ENCODE peak calls at places on chromosomes 5 and 9, in six cellular contexts. P is neural crest cell, K is H9, B is IMR-90, V is pancreas, W is breast epithelium. O is an unnamed sample.

GRCh38 chr9:114852050-114852594 is 46.3 kb upstream of the TNFSF15 start:
- DNase-seq in K (no peak), B (peak; percentile 64), P (no peak), V (no peak), W (no peak), O (no peak)

GRCh38 chr9:16417101-16417500 is 453.4 kb downstream of the BNC2 start:
- DNase-seq in V (no peak), B (peak; percentile 96), W (no peak), K (no peak), P (no peak), O (no peak)

GRCh38 chr5:174235993-174236528 is 190.6 kb downstream of the NSG2 start:
- DNase-seq in B (no peak), K (no peak), P (no peak), V (no peak), W (no peak), O (no peak)

GRCh38 chr5:383621-384020 is 59.4 kb upstream of the EXOC3 start:
- DNase-seq in W (no peak), K (no peak), V (no peak), B (no peak), P (no peak), O (no peak)

GRCh38 chr5:170312666-170313065 is 15.1 kb upstream of the LCP2 start:
- DNase-seq in V (no peak), W (no peak), K (no peak), B (peak; percentile 3), P (no peak), O (no peak)

GRCh38 chr9:71668717-71669116 is 99.6 kb downstream of the CEMIP2 start:
- DNase-seq in K (no peak), B (no peak), P (no peak), V (no peak), W (no peak), O (no peak)

GRCh38 chr9:96253059-96253696 is 48.8 kb downstream of the HSD17B3 start:
- DNase-seq in K (no peak), W (no peak), V (no peak), B (no peak), P (no peak), O (no peak)

GRCh38 chr9:101536938-101537337 is 3.3 kb downstream of the RNF20 start:
- DNase-seq in P (peak; percentile 23), V (no peak), W (no peak), B (peak; percentile 51), K (peak; percentile 33), O (no peak)

GRCh38 chr5:107570805-107571531 is 99.8 kb downstream of the EFNA5 start:
- DNase-seq in K (no peak), V (no peak), B (no peak), P (no peak), W (no peak), O (no peak)

GRCh38 chr5:144436007-144436406 is 265.3 kb downstream of the KCTD16 start:
- DNase-seq in P (no peak), W (no peak), K (no peak), V (no peak), B (no peak), O (no peak)

GRCh38 chr9:37925786-37926736 is 22.1 kb upstream of the SLC25A51 start:
- DNase-seq in V (no peak), W (no peak), P (no peak), K (no peak), B (no peak), O (no peak)

GRCh38 chr9:99430301-99430700 is 208.2 kb downstream of the SEC61B start:
- DNase-seq in P (no peak), B (peak; percentile 90), W (no peak), V (no peak), K (no peak), O (no peak)

GRCh38 chr9:120410925-120411501 is 169.0 kb downstream of the CDK5RAP2 start:
- DNase-seq in W (no peak), P (no peak), B (no peak), V (no peak), K (no peak), O (no peak)
- TF ChIP-seq CTCF in W (no peak), P (no peak), B (no peak), V (no peak), K (no peak), O (no peak)

DNA sequence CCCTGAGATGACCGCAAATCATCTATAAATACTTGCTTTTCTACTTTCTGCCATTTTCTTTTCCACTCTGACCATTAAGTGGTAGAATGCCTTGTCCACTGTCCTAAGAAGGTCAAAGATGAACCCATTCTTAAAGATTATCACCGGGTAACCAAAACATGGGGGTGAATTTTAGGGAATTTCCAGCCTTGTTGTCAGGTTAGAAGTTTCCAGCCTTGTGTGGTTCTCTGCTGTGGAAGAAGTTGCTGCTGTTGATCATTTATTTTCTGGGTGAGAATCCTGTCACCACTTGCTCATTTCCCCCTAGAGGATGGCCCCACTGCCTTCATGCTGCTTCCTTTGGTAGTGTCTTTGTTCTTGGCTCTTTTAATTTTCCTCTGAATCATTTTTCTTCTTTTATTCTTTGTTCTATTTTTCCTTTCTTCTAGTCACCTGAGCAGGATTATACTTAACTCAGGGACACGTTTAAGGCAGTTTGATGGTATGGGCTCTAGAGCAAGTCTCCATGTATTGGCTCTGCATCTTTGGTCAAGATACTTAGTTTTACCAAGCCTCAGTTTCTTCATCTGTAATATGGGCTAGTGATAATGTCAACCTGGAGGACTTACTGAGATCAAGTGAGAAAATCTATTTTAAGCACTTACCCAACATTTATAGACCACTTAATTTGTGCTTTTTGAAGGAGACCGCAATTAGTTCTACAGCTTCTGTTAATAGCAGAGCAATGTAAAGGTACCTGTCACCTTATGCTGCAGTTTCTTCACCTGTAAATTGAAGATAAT is 266.2 kb downstream of the ARHGAP26 start:
- DNase-seq in B (no peak), V (no peak), W (no peak), P (no peak), K (no peak), O (no peak)
- TF ChIP-seq CTCF in B (no peak), V (no peak), W (no peak), P (no peak), K (peak; percentile 11), O (no peak)

GRCh38 chr9:85009251-85009650 is 339.7 kb downstream of the NTRK2 start:
- DNase-seq in V (no peak), P (no peak), K (no peak), B (no peak), W (no peak), O (no peak)
- TF ChIP-seq CTCF in V (no peak), P (no peak), K (no peak), B (no peak), W (no peak), O (no peak)

DNA sequence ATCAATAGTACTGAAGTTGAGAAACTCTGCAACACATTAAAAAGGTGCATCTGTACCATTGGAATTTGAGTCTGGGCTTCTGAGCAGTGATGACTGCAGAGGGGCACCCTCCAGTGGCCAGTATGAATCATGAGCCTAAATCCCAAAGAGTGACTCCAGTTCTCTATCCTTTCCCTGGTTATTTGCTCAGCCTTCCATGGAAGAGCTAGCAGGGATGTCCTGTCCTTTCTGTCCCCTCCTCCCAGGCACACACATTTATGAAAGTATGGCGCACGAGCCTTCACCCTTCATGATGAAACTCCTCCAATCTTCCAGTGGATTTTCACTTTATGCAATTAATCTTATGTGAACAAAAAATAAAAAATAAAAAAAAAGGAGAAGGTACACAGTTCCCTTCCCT is 81.0 kb downstream of the ESM1 start:
- DNase-seq in V (no peak), B (peak; percentile 73), W (no peak), K (peak; percentile 36), P (no peak), O (no peak)
- TF ChIP-seq CTCF in V (no peak), B (peak; percentile 70), W (no peak), K (peak; percentile 73), P (peak; percentile 59), O (no peak)

GRCh38 chr9:121619989-121620673 is 31.3 kb upstream of the DAB2IP start:
- DNase-seq in P (no peak), W (no peak), K (no peak), B (no peak), V (peak; percentile 21), O (no peak)

GRCh38 chr9:121622842-121623203 is 28.6 kb upstream of the DAB2IP start:
- DNase-seq in V (no peak), P (no peak), W (no peak), B (no peak), K (no peak), O (no peak)

GRCh38 chr9:121618504-121618903 is 32.9 kb upstream of the DAB2IP start:
- DNase-seq in V (no peak), P (no peak), K (no peak), W (no peak), B (no peak), O (no peak)

GRCh38 chr9:121619566-121619965 is 31.9 kb upstream of the DAB2IP start:
- DNase-seq in W (no peak), K (no peak), V (no peak), B (no peak), P (no peak), O (no peak)

GRCh38 chr9:121620777-121621437 is 30.5 kb upstream of the DAB2IP start:
- DNase-seq in V (no peak), B (no peak), P (peak; percentile 57), W (no peak), K (peak; percentile 82), O (no peak)
- TF ChIP-seq CTCF in V (peak; percentile 13), B (peak; percentile 45), P (peak; percentile 59), W (no peak), K (peak; percentile 80), O (no peak)

GRCh38 chr5:2755371-2755715 is 3.9 kb upstream of the IRX2 start:
- DNase-seq in B (no peak), W (no peak), P (no peak), V (no peak), K (no peak), O (no peak)
- TF ChIP-seq CTCF in B (no peak), W (no peak), P (no peak), V (no peak), K (no peak), O (no peak)

GRCh38 chr9:3526166-3526902 is 533 bp upstream of the RFX3 start:
- DNase-seq in K (peak; percentile 79), W (peak; percentile 79), V (peak; percentile 81), P (peak; percentile 77), B (peak; percentile 79), O (peak; percentile 85)
- TF ChIP-seq CTCF in K (no peak), W (no peak), V (no peak), P (no peak), B (no peak), O (no peak)

GRCh38 chr5:127298623-127299022 is 8.0 kb downstream of the MEGF10 start:
- DNase-seq in W (no peak), K (no peak), V (no peak), B (no peak), P (peak; percentile 48), O (no peak)

GRCh38 chr5:127299678-127300077 is 9.1 kb downstream of the MEGF10 start:
- DNase-seq in K (no peak), B (no peak), W (no peak), V (no peak), P (no peak), O (no peak)

GRCh38 chr5:127297348-127298035 is 6.9 kb downstream of the MEGF10 start:
- DNase-seq in V (no peak), B (no peak), W (no peak), K (no peak), P (no peak), O (no peak)

GRCh38 chr5:127296321-127296720 is 5.7 kb downstream of the MEGF10 start:
- DNase-seq in V (no peak), B (peak; percentile 45), P (no peak), W (no peak), K (no peak), O (no peak)

DNA sequence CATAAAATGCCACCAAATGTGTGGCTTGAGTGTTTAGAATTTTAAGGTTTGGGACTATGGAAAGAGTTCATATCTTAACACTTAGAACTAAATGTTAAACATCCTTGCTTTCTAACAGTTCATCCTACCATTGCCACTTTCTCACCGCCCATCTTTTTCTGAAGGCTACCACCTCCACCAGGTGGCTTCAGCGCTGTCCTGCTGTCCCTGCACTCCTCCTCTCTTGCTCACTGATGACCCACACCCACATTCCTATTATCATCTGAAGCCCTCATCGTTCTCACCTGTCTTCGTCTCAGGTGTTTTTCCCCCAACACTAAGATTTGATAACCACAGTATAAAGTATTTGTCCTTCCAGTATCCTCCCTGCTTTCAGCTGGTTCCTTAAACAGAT is 7.4 kb downstream of the MEGF10 start:
- DNase-seq in P (no peak), V (no peak), K (no peak), B (no peak), W (no peak), O (no peak)
- TF ChIP-seq CTCF in P (no peak), V (no peak), K (peak; percentile 34), B (no peak), W (no peak), O (no peak)

O was measured in CD4-positive, alpha-beta T cell.